ENCODE peak calls at places on chromosomes 4 and X, in five cellular contexts. B is foreskin keratinocyte, Z is right atrium auricular region, I is Karpas-422, R is tibial artery. N is an unnamed sample.

GRCh38 chr4:153332936-153333335 is 11.6 kb upstream of the MND1 start:
- DNase-seq in B (peak), Z (no peak), I (no peak), R (no peak), N (no peak)

GRCh38 chrX:118773782-118774181 is 46.4 kb downstream of the IL13RA1 start:
- DNase-seq in B (peak), Z (no peak), I (no peak), R (no peak), N (peak)

GRCh38 chrX:135295238-135295943 is 13.9 kb upstream of the ETDC start:
- DNase-seq in B (no peak), Z (no peak), I (peak), R (peak), N (peak)

GRCh38 chr4:38740303-38740702 is 42.5 kb downstream of the TLR10 start:
- DNase-seq in B (no peak), Z (no peak), I (no peak), R (no peak), N (no peak)

GRCh38 chr4:122879001-122879400 is 43.4 kb downstream of the NUDT6 start:
- DNase-seq in B (no peak), Z (no peak), I (no peak), R (no peak), N (no peak)

GRCh38 chr4:183422962-183423653 is 21.3 kb upstream of the CDKN2AIP start:
- DNase-seq in B (peak), Z (no peak), I (no peak), R (no peak), N (peak)

GRCh38 chr4:158535130-158535614 is 13.5 kb downstream of the RXFP1 start:
- DNase-seq in B (peak), Z (no peak), I (no peak), R (no peak), N (peak)

GRCh38 chrX:49037883-49038475 is 5.2 kb downstream of the TFE3 start:
- DNase-seq in B (no peak), Z (no peak), I (no peak), R (no peak), N (peak)

GRCh38 chrX:19544693-19545305 is 29.5 kb upstream of the MAP3K15 start:
- DNase-seq in B (no peak), Z (no peak), I (peak), R (peak), N (peak)

GRCh38 chr4:183140911-183141320 is 41.9 kb downstream of the WWC2 start:
- DNase-seq in B (peak), Z (no peak), I (no peak), R (no peak), N (peak)

GRCh38 chr4:120056249-120056648 is 10.4 kb downstream of the MAD2L1 start:
- DNase-seq in B (no peak), Z (no peak), I (peak), R (no peak), N (peak)

GRCh38 chr4:53656421-53656981 is 65.2 kb upstream of the LNX1 start:
- DNase-seq in B (no peak), Z (no peak), I (no peak), R (peak), N (no peak)

GRCh38 chrX:41142130-41142529 is 56.9 kb downstream of the USP9X start:
- DNase-seq in B (no peak), Z (no peak), I (no peak), R (no peak), N (no peak)

GRCh38 chr4:71011451-71011850 is 18.0 kb downstream of the DCK start:
- DNase-seq in B (no peak), Z (no peak), I (no peak), R (no peak), N (no peak)

GRCh38 chr4:128810331-128810870 is 901 bp downstream of the JADE1 start:
- DNase-seq in B (peak), Z (peak), I (peak), R (peak), N (peak)

GRCh38 chr4:86497980-86498379 is 96.1 kb upstream of the PTPN13 start:
- DNase-seq in B (no peak), Z (no peak), I (no peak), R (no peak), N (peak)

GRCh38 chr4:111781611-111782010 is 363.6 kb upstream of the FAM241A start:
- DNase-seq in B (peak), Z (no peak), I (no peak), R (no peak), N (peak)

GRCh38 chrX:47880927-47881326 is 44.2 kb downstream of the ZNF81 start:
- DNase-seq in B (no peak), Z (no peak), I (no peak), R (no peak), N (no peak)

GRCh38 chr4:6224725-6225124 is 24.4 kb upstream of the JAKMIP1 start:
- DNase-seq in B (no peak), Z (no peak), I (no peak), R (no peak), N (no peak)

GRCh38 chr4:7699040-7699439 is 240.6 kb downstream of the AFAP1 start:
- DNase-seq in B (no peak), Z (no peak), I (no peak), R (peak), N (no peak)

GRCh38 chr4:24394041-24394440 is 190.3 kb downstream of the DHX15 start:
- DNase-seq in B (peak), Z (no peak), I (no peak), R (no peak), N (peak)

GRCh38 chrX:120790118-120790517 is 85.5 kb downstream of the CT47B1 start:
- DNase-seq in B (no peak), Z (no peak), I (peak), R (no peak), N (no peak)

GRCh38 chr4:169286562-169287301 is 16.0 kb upstream of the SH3RF1 start:
- DNase-seq in B (no peak), Z (no peak), I (peak), R (no peak), N (no peak)

GRCh38 chr4:182969651-182970279 is 52.6 kb upstream of the DCTD start:
- DNase-seq in B (no peak), Z (no peak), I (no peak), R (no peak), N (no peak)

GRCh38 chrX:136689441-136689840 is 41.5 kb downstream of the CD40LG start:
- DNase-seq in B (no peak), Z (no peak), I (no peak), R (no peak), N (peak)

GRCh38 chr4:88008133-88008621 is 742 bp downstream of the PKD2 start:
- DNase-seq in B (no peak), Z (no peak), I (peak), R (peak), N (peak)

GRCh38 chrX:119636419-119636818 is 30.2 kb upstream of the NKRF start:
- DNase-seq in B (no peak), Z (no peak), I (no peak), R (no peak), N (no peak)

GRCh38 chr4:158870282-158871049 is 101.6 kb downstream of the FNIP2 start:
- DNase-seq in B (no peak), Z (no peak), I (no peak), R (no peak), N (no peak)

GRCh38 chr4:15414601-15415091 is 13.2 kb upstream of the C1QTNF7 start:
- DNase-seq in B (no peak), Z (no peak), I (no peak), R (no peak), N (no peak)
- H3K27ac ChIP-seq in B (no peak), Z (peak), I (no peak), R (peak), N (no peak)

GRCh38 chr4:121801715-121802075 is 572 bp downstream of the EXOSC9 start:
- DNase-seq in B (no peak), Z (no peak), I (no peak), R (no peak), N (peak)
- H3K27ac ChIP-seq in B (peak), Z (peak), I (peak), R (peak), N (peak)

GRCh38 chrX:12979630-12980015 is 4.7 kb downstream of the TMSB4X start:
- DNase-seq in B (no peak), Z (no peak), I (no peak), R (no peak), N (no peak)

GRCh38 chrX:12977761-12978204 is 2.9 kb downstream of the TMSB4X start:
- DNase-seq in B (no peak), Z (no peak), I (no peak), R (no peak), N (no peak)

GRCh38 chrX:12981880-12982279 is 7.0 kb downstream of the TMSB4X start:
- DNase-seq in B (no peak), Z (no peak), I (no peak), R (no peak), N (no peak)

GRCh38 chrX:12978205-12979010 is 3.5 kb downstream of the TMSB4X start:
- DNase-seq in B (no peak), Z (peak), I (peak), R (no peak), N (no peak)

GRCh38 chrX:12979011-12979629 is 4.2 kb downstream of the TMSB4X start:
- DNase-seq in B (no peak), Z (no peak), I (no peak), R (no peak), N (no peak)
- H3K27ac ChIP-seq in B (peak), Z (peak), I (peak), R (peak), N (no peak)

GRCh38 chr4:60724623-60725022 is 475.5 kb upstream of the ADGRL3 start:
- DNase-seq in B (peak), Z (no peak), I (no peak), R (no peak), N (peak)
- H3K27ac ChIP-seq in B (no peak), Z (no peak), I (no peak), R (peak), N (peak)

DNA sequence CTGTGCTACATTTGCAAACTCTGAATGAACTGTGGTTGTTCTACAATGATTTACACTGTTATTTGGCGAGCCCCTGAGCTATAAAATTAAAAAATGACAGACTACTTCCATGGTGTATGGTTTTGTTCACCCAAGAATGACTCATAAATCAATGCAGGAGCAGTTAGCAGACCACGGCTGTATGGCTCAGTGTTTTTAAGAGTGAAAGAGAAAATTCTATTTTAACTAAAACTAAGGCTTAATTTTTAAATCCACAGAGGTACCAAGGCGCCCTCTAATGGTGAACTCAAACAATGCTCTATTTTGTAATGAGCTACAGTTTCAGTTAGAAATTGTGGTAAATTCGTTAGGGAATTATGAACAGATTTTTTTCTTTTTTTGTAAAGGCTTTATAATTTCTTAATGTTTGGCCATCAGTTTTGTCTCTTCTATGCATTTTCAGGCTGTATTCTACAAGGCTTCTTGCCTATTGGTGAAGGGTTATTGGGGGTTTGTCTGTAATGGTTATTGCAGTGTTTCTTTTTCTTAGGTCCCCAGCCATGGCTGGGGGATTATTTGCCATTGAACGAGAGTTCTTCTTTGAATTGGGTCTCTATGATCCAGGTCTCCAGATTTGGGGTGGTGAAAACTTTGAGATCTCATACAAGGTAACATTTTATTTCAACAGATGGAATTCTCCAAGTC is 32.5 kb downstream of the HMGB2 start:
- DNase-seq in B (no peak), Z (no peak), I (peak), R (no peak), N (peak)
- H3K27ac ChIP-seq in B (no peak), Z (no peak), I (peak), R (no peak), N (no peak)

GRCh38 chr4:184756399-184756798 is 22.5 kb upstream of the CENPU start:
- DNase-seq in B (no peak), Z (no peak), I (no peak), R (peak), N (no peak)
- H3K27ac ChIP-seq in B (no peak), Z (peak), I (no peak), R (no peak), N (no peak)

GRCh38 chr4:77002721-77003120 is 53.2 kb downstream of the SEPTIN11 start:
- DNase-seq in B (no peak), Z (no peak), I (no peak), R (no peak), N (no peak)

GRCh38 chr4:76998251-76998901 is 48.8 kb downstream of the SEPTIN11 start:
- DNase-seq in B (no peak), Z (no peak), I (no peak), R (no peak), N (peak)

GRCh38 chr4:77001907-77002306 is 52.4 kb downstream of the SEPTIN11 start:
- DNase-seq in B (no peak), Z (no peak), I (no peak), R (no peak), N (no peak)

GRCh38 chr4:77003400-77003799 is 53.8 kb downstream of the SEPTIN11 start:
- DNase-seq in B (no peak), Z (no peak), I (no peak), R (no peak), N (no peak)

GRCh38 chr4:77002321-77002720 is 52.8 kb downstream of the SEPTIN11 start:
- DNase-seq in B (no peak), Z (no peak), I (no peak), R (no peak), N (no peak)
- H3K27ac ChIP-seq in B (no peak), Z (peak), I (no peak), R (no peak), N (peak)

GRCh38 chr4:1208970-1209704 is 36.8 kb upstream of the SPON2 start:
- DNase-seq in B (no peak), Z (no peak), I (no peak), R (peak), N (peak)

GRCh38 chr4:1210971-1211370 is 38.0 kb downstream of the CTBP1 start:
- DNase-seq in B (no peak), Z (no peak), I (no peak), R (peak), N (no peak)

GRCh38 chr4:1208266-1208961 is 36.0 kb upstream of the SPON2 start:
- DNase-seq in B (no peak), Z (no peak), I (no peak), R (peak), N (no peak)

GRCh38 chr4:1210241-1210841 is 38.0 kb upstream of the SPON2 start:
- DNase-seq in B (no peak), Z (no peak), I (no peak), R (peak), N (no peak)

GRCh38 chr4:1209821-1210220 is 37.4 kb upstream of the SPON2 start:
- DNase-seq in B (no peak), Z (peak), I (no peak), R (peak), N (peak)
- H3K27ac ChIP-seq in B (no peak), Z (peak), I (no peak), R (peak), N (peak)

GRCh38 chr4:1609901-1610790 is 74.0 kb downstream of the FAM53A start:
- DNase-seq in B (no peak), Z (no peak), I (no peak), R (no peak), N (no peak)
- H3K27ac ChIP-seq in B (no peak), Z (no peak), I (no peak), R (no peak), N (no peak)

GRCh38 chr4:140252144-140252741 is 98.3 kb upstream of the MAML3 start:
- DNase-seq in B (no peak), Z (no peak), I (peak), R (no peak), N (no peak)
- H3K27ac ChIP-seq in B (peak), Z (peak), I (peak), R (peak), N (peak)

N was measured in trophoblast cell.